ENCODE peak calls at places on chromosomes 3 and 15, in five cellular contexts. F is HTR-8/SVneo, Y is NCI-H2171 treated with DMSO at 0.1 percent for 48 hours, J is psoas muscle, Z is Kasumi-1. N is an unnamed sample.
A peak's percentile ranks its signal among the peaks of the same experiment; 100 is the strongest.

GRCh38 chr15:29571728-29572454 is 250.4 kb downstream of the TJP1 start:
- DNase-seq in Z (no peak), Y (no peak), F (no peak), J (no peak), N (no peak)

GRCh38 chr3:39135170-39135805 is 18.1 kb downstream of the CSRNP1 start:
- DNase-seq in Z (no peak), F (no peak), Y (no peak), J (no peak), N (no peak)

GRCh38 chr15:64702816-64703631 is 72.4 kb downstream of the RBPMS2 start:
- DNase-seq in Y (peak; percentile 91), J (peak; percentile 99), F (peak; percentile 97), Z (peak; percentile 78), N (peak; percentile 94)

GRCh38 chr3:186493507-186493906 is 50.7 kb downstream of the CRYGS start:
- DNase-seq in F (no peak), Y (no peak), J (no peak), Z (no peak), N (no peak)

GRCh38 chr15:68425428-68426060 is 6.4 kb downstream of the ITGA11 start:
- DNase-seq in Y (no peak), F (no peak), Z (no peak), J (no peak), N (peak; percentile 38)

GRCh38 chr3:38579551-38580449 is 69.7 kb downstream of the SCN5A start:
- DNase-seq in J (no peak), F (no peak), Z (no peak), Y (no peak), N (no peak)

GRCh38 chr3:53485675-53486365 is 8.6 kb upstream of the CACNA1D start:
- DNase-seq in Z (no peak), J (no peak), F (no peak), Y (no peak), N (no peak)

GRCh38 chr3:13309004-13309403 is 111.1 kb downstream of the NUP210 start:
- DNase-seq in Y (no peak), F (no peak), J (peak; percentile 18), Z (no peak), N (no peak)

GRCh38 chr15:68210821-68211655 is 5.9 kb upstream of the CALML4 start:
- DNase-seq in Z (peak; percentile 26), J (peak; percentile 81), F (peak; percentile 64), Y (peak; percentile 30), N (peak; percentile 65)

GRCh38 chr3:57112206-57112605 is 51.7 kb downstream of the SPATA12 start:
- DNase-seq in Y (no peak), F (no peak), J (no peak), Z (no peak), N (no peak)

N was measured in CD14-positive monocyte.